ENCODE peak calls at places on chromosomes 4 and X, in ten cellular contexts. C is stomach, G is sigmoid colon, M is K562, J is transverse colon, F is spleen, E is prostate gland, U is upper lobe of left lung, Z is suprapubic skin, P is HepG2. K is an unnamed sample. For H3K9me3 and H3K4me1, the result is how much of the 10 kb centered on the place peaks cover.

GRCh38 chrX:114272096-114272686 is 311.7 kb upstream of the HTR2C start:
- DNase-seq in C (no peak), G (no peak), M (no peak), J (no peak), F (no peak), E (no peak), U (no peak), Z (no peak), P (no peak), K (no peak)

GRCh38 chr4:8297691-8298485 is 28.3 kb downstream of the HTRA3 start:
- DNase-seq in C (no peak), G (peak), M (no peak), J (peak), F (peak), E (no peak), U (peak), Z (peak), P (no peak), K (no peak)

GRCh38 chr4:86043755-86044592 is 315.9 kb downstream of the MAPK10 start:
- DNase-seq in C (no peak), G (no peak), M (peak), J (no peak), F (no peak), E (peak), U (no peak), Z (no peak), P (peak), K (no peak)

GRCh38 chr4:64584981-64585557 is 175.8 kb upstream of the TECRL start:
- DNase-seq in C (no peak), G (no peak), M (peak), J (no peak), F (no peak), E (no peak), U (no peak), Z (no peak), P (peak), K (no peak)

GRCh38 chr4:78165758-78166157 is 108.6 kb downstream of the FRAS1 start:
- DNase-seq in C (no peak), G (no peak), M (no peak), J (no peak), F (no peak), E (no peak), U (no peak), Z (no peak), P (peak), K (no peak)

GRCh38 chrX:19707472-19707871 is 179.9 kb downstream of the SH3KBP1 start:
- DNase-seq in C (no peak), G (no peak), M (no peak), J (no peak), F (no peak), E (no peak), U (no peak), Z (no peak), P (no peak), K (no peak)

GRCh38 chr4:94397635-94398034 is 54.1 kb upstream of the PDLIM5 start:
- DNase-seq in C (no peak), G (no peak), M (no peak), J (no peak), F (no peak), E (no peak), U (no peak), Z (no peak), P (no peak), K (no peak)

GRCh38 chrX:13923845-13924244 is 105.8 kb downstream of the GEMIN8 start:
- DNase-seq in C (no peak), G (no peak), M (no peak), J (no peak), F (no peak), E (no peak), U (no peak), Z (no peak), P (no peak), K (no peak)

GRCh38 chr4:104751468-104751867 is 256.8 kb upstream of the CXXC4 start:
- DNase-seq in C (no peak), G (no peak), M (no peak), J (no peak), F (no peak), E (no peak), U (no peak), Z (no peak), P (no peak), K (no peak)

GRCh38 chr4:10639664-10640063 is 44.9 kb downstream of the CLNK start:
- DNase-seq in C (no peak), G (no peak), M (no peak), J (no peak), F (no peak), E (no peak), U (no peak), Z (no peak), P (no peak), K (no peak)

GRCh38 chr4:80161413-80162058 is 35.8 kb upstream of the PRDM8 start:
- DNase-seq in C (peak), G (no peak), M (no peak), J (no peak), F (no peak), E (no peak), U (no peak), Z (no peak), P (no peak), K (no peak)

GRCh38 chrX:114334473-114334982 is 249.4 kb upstream of the HTR2C start:
- DNase-seq in C (no peak), G (no peak), M (no peak), J (no peak), F (peak), E (no peak), U (no peak), Z (no peak), P (no peak), K (no peak)

DNA sequence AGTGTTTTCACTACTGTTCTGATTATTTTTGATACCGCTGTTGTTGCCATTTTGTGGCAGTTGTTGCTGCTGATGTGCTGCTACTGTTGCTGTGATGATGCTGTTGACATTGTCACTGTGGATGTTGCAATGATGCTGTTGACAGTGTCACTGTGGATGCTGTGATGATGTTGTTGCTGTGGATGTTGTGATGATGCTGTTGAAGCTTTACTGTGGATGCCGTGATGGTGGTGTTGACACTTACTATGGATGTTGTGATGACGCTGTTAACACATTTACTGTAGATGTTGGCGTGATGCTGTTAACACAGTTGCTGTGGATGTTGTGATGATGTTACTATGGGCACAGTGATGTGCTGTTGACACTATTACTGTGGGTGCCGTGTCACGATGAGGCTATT is 180.3 kb downstream of the EVC2 start:
- DNase-seq in C (no peak), G (no peak), M (no peak), J (no peak), F (no peak), E (no peak), U (no peak), Z (no peak), P (no peak), K (no peak)
- H3K9me3 ChIP-seq in C (under half), G (under half), M (under half), J (under half), F (under half), E (under half), U (under half), Z (under half), P (under half), K (under half)

GRCh38 chr4:75660491-75660890 is 12.7 kb downstream of the G3BP2 start:
- DNase-seq in C (no peak), G (no peak), M (no peak), J (no peak), F (no peak), E (no peak), U (no peak), Z (no peak), P (no peak), K (no peak)
- H3K4me1 ChIP-seq in C (under half), G (under half), M (under half), J (under half), F (under half), E (under half), U (under half), Z (under half), P (under half), K (under half)

GRCh38 chr4:156377036-156377700 is 423.5 kb upstream of the CTSO start:
- DNase-seq in C (no peak), G (no peak), M (no peak), J (no peak), F (no peak), E (no peak), U (no peak), Z (no peak), P (no peak), K (no peak)
- TF ChIP-seq POLR2AphosphoS5 in C (no peak), G (no peak), M (no peak), J (no peak), F (no peak), E (no peak), U (no peak), Z (no peak), P (no peak), K (no peak)

DNA sequence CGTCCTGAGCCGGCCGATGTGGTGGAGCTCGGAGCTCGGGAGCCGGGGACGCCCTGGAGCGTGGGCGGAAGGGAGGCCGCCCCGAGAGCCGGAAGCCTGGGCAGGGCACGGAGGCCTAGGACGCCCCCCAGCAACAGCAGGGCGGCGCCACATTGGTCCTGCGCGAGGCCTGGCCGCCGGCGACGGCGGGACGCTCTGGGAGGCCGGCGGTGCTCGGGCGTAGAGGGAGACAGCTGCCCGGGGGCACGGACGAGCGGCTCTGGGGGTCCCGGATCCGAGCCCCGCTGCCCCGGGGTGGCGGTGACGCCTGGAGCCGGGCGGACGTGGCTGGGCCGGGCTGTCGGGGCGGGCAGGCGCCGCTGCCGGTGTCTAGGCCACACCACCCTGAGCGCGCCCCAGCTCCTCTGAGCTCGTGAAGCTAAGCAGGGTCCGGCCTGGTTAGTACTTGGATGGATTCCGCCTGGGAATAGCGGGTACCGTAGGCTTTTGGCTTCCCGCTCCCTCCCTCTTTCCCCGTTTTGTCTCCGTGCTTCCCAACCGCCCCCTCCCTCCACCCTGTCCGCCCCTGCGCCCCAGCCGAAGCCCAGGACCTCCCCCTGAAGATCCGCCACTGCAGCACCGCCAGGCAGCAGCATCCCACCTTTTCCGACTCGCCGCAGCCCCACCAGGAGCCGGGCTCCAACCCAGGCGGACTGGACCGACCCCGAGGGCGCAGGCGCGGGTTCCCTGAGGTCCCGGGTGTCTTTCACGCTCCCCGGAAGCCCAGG is 12.1 kb downstream of the FRG2 start:
- DNase-seq in C (no peak), G (no peak), M (peak), J (no peak), F (peak), E (no peak), U (no peak), Z (no peak), P (no peak), K (no peak)
- H3K9me3 ChIP-seq in C (under half), G (under half), M (under half), J (under half), F (under half), E (under half), U (under half), Z (under half), P (under half), K (under half)

GRCh38 chrX:39773150-39773549 is 324.6 kb downstream of the BCOR start:
- DNase-seq in C (no peak), G (no peak), M (no peak), J (no peak), F (no peak), E (no peak), U (no peak), Z (no peak), P (no peak), K (no peak)

GRCh38 chrX:39774804-39775112 is 323.0 kb downstream of the BCOR start:
- DNase-seq in C (no peak), G (no peak), M (no peak), J (no peak), F (no peak), E (no peak), U (no peak), Z (no peak), P (no peak), K (no peak)

GRCh38 chrX:39773923-39774803 is 323.6 kb downstream of the BCOR start:
- DNase-seq in C (no peak), G (no peak), M (no peak), J (no peak), F (peak), E (no peak), U (no peak), Z (no peak), P (no peak), K (no peak)

GRCh38 chrX:39779952-39780783 is 317.6 kb downstream of the BCOR start:
- DNase-seq in C (no peak), G (no peak), M (no peak), J (no peak), F (no peak), E (no peak), U (no peak), Z (no peak), P (no peak), K (no peak)

DNA sequence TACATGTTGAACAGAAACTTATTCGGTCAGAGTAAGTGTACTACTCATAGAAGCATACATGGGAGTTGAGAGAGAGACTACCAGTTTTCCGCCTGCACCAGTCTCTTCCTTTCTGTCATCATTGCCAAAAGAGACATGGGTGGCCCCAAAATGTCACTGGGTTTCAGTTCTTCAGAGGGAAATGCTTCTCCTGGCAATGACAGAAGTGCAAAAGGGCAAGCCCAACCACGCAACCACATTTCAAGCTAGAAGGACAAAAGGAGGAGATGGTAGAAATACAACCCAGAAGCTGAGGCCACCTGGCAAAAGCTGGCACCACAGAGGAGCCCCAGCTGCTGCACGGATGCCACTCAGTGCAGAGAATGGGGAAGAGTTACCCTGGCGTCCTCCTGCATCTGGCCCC is 320.1 kb downstream of the BCOR start:
- DNase-seq in C (no peak), G (no peak), M (no peak), J (no peak), F (no peak), E (no peak), U (no peak), Z (no peak), P (no peak), K (no peak)
- H3K4me1 ChIP-seq in C (under half), G (under half), M (under half), J (under half), F (under half), E (under half), U (under half), Z (under half), P (under half), K (under half)